ENCODE peak calls at places on chromosomes 16 and 17, in four cellular contexts. N is aorta, E is dorsolateral prefrontal cortex, R is body of pancreas. F is an unnamed sample. For H3K27me3, the result is how much of the 10 kb centered on the place peaks cover.

GRCh38 chr17:80189611-80190010 is 19.8 kb downstream of the CARD14 start:
- DNase-seq in N (no peak), E (no peak), R (no peak), F (no peak)

GRCh38 chr16:617855-618254 is 12.9 kb upstream of the WFIKKN1 start:
- DNase-seq in N (no peak), E (no peak), R (no peak), F (no peak)

GRCh38 chr16:46853713-46854443 is 22.9 kb upstream of the C16orf87 start:
- DNase-seq in N (peak), E (peak), R (peak), F (peak)

GRCh38 chr16:20774703-20775362 is 11.0 kb downstream of the ACSM3 start:
- DNase-seq in N (no peak), E (no peak), R (peak), F (peak)

GRCh38 chr16:54934536-54935410 is 4.1 kb downstream of the IRX5 start:
- DNase-seq in N (no peak), E (no peak), R (no peak), F (no peak)

GRCh38 chr16:81469710-81470481 is 25.3 kb downstream of the CMIP start:
- DNase-seq in N (no peak), E (no peak), R (no peak), F (peak)

GRCh38 chr17:83032781-83033180 is 46.6 kb upstream of the METRNL start:
- DNase-seq in N (no peak), E (no peak), R (no peak), F (no peak)

GRCh38 chr16:79050063-79050462 is 550.5 kb downstream of the MAF start:
- DNase-seq in N (no peak), E (no peak), R (no peak), F (no peak)

DNA sequence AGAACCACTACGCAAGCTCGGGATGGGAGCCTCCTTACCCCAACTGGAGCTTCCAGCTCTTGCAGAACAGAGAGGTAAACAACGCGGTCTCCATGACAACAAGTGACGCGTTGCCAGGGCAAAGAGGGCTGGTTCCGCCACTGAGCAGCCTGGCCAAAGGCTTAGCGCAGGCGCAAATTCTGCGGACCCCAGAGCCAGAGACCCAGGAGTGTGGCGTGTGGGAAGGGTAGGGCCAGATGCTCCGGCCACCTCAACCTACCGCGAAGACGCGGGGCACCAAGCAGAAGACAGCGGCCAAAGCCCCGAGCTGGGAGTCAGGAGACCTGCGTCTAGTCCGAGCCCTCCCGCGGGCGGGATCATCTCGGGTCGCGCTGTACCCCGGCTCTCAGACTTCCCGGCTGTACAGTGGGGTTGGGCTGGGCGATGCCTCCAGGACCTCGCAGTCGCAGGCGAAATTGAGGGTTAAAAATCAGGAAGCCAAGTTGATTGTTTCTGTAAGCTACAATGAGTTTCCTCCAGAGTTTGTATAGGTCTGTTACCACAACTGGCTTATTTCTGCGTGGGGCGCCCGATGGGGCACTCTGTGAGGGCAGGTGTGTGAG is at the start of gene TEKT1:
- DNase-seq in N (peak), E (peak), R (peak), F (peak)
- H3K27me3 ChIP-seq in N (under half), E (under half), R (under half), F (under half)

DNA sequence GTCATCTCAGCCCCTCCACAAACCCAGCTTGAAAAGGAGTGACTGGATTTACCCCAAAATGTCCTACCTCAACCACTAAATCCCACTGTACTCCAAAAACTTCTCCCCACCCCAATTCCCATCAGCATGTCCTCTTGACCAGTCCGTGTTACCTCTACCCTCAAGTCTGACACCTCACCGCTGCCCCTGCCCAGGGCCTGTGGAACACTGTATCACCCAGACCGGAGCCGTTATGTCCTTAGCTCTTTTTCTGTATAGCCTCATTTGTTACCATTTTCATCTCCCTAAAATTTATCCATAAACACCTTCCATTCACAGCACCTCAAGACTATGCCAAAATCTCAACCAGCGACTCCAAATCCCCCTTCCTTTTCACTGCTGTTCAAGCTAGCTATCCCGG is 2.4 kb downstream of the PHF23 start:
- DNase-seq in N (peak), E (no peak), R (no peak), F (no peak)
- H3K4me3 ChIP-seq in N (no peak), E (no peak), R (no peak), F (no peak)

GRCh38 chr16:72426416-72426815 is 254.5 kb upstream of the PMFBP1 start:
- DNase-seq in N (no peak), E (no peak), R (no peak), F (no peak)

GRCh38 chr16:72427001-72427785 is 255.2 kb upstream of the PMFBP1 start:
- DNase-seq in N (no peak), E (no peak), R (no peak), F (no peak)

GRCh38 chr16:72429566-72430160 is 257.7 kb upstream of the PMFBP1 start:
- DNase-seq in N (no peak), E (no peak), R (no peak), F (no peak)

GRCh38 chr16:72428611-72429376 is 256.8 kb upstream of the PMFBP1 start:
- DNase-seq in N (no peak), E (no peak), R (no peak), F (no peak)

DNA sequence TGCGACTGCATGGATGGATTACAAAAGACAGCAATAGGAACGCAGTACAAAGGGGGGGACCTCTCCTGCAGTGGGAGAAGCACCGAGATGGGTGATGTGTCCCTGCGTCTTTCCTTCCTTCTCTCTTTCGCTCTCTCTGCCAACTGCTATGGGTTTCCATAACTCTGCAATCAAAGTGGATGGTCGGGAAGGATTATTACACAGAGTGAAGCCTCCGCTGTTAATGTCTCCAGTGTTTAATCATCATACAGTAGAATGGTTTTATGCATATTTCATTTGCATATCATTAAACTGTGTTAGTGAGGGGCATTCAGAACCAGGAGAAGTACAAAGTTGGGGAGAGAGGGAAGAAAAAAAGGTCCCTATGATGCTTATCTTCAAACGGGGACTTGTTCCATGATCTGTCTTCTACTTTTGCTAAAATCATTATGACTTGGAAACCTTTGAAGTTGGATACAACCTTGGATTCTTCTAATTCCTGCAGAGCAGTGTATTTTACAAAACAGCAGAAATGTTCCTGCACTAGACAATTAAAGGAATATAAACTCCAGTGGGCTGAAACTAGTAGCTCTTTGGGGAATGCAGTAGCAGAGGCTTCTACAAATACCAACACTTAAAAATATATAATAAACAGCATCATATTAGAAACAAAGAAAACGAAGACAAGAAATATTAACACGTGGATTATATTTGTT is 256.0 kb upstream of the PMFBP1 start:
- DNase-seq in N (no peak), E (no peak), R (no peak), F (no peak)
- H3K27me3 ChIP-seq in N (under half), E (under half), R (under half), F (under half)

GRCh38 chr17:73291260-73291801 is 20.5 kb downstream of the CDC42EP4 start:
- DNase-seq in N (peak), E (no peak), R (peak), F (peak)
- H3K4me3 ChIP-seq in N (no peak), E (no peak), R (no peak), F (peak)

GRCh38 chr16:49282690-49283375 is 1.2 kb upstream of the CBLN1 start:
- DNase-seq in N (no peak), E (no peak), R (peak), F (no peak)
- H3K27me3 ChIP-seq in N (under half), E (half or more), R (under half), F (under half)

DNA sequence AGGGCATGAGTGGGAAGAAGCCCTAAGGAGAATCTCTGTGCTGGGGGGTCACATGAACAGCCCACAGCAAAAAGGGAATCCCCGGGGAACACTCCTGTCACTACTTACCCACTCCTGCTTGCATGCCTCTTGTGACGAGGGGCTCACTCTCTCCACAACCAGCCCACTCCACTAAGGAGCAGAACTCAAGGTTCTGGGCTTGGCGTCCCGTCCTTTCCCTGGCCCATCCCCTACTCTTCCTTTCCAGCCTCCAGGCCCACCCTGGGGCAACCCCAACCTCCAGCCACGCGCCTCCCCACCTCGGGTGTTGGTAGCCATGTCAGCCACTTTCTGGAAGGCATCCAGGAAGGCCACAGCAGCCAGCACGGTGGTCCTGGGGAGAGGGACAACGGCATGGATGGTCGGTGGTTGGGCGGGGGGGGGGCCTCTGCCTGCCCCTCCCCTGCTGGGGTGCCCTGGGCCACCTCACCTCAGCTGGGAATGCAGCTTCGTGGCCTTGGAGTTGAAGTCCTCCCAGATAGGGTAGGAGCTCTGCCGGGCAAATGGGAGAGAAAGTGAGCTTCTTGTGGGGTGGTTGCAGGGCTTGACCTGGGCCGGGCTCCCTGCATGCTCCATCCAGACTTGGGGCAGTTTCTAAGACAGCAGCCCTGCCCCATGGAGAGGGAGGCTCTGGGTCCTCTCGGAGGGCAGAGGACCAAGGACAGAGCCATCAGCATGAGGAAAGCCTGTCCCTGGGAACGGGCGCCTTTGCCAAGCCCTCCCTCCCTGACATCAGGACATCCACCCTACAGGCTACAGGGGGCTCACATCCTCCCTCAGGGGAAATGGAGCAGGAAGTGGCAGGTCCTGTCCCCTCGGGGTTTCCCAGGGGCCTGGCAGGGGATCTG is 5.1 kb downstream of the MTSS2 start:
- DNase-seq in N (peak), E (no peak), R (no peak), F (no peak)
- H3K4me3 ChIP-seq in N (no peak), E (peak), R (no peak), F (no peak)

DNA sequence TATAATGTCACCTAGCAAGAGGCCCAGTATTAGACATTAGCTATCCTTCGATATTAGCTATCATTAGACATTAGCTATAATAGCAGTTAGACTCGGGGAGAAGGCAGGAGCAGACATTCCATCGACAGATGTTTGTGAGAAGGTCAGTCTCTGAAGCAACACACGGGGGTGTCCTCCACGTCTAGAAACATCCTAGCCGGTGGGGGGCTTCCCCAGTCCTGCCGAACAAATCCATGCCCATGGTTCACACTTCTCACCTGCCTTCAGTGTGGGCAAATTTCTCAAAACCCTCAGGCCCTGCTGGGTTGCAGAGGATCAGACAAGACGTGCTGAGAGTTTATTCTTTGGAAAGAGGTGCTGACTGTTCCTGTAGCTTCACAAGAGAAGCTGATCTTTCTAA is 151.1 kb downstream of the IRF8 start:
- DNase-seq in N (no peak), E (no peak), R (no peak), F (no peak)
- H3K27me3 ChIP-seq in N (under half), E (under half), R (under half), F (under half)

F was measured in GM06990.